ENCODE peak calls at places on chromosomes 12 and 14, in five cellular contexts. D is stimulated activated effector memory CD8-positive, alpha-beta T cell treated with anti-CD3 and anti-CD28 coated beads, Interleukin-12 subunit alpha, Interleukin-12 subunit beta, amount 100 ng/mL, for 72 hours; L is T-helper 1 cell; J is stimulated activated CD8-positive, alpha-beta memory T cell treated with anti-CD3 and anti-CD28 coated beads, Interleukin-7, amount 100 ng/mL, for 1 hour; Z is lung. U is an unnamed sample.

GRCh38 chr12:110256780-110257431 is 24.1 kb upstream of the ATP2A2 start:
- DNase-seq in D (no peak), L (no peak), J (no peak), Z (peak; percentile 33), U (peak; percentile 49)

GRCh38 chr14:53924754-53925153 is 31.9 kb downstream of the BMP4 start:
- DNase-seq in D (no peak), L (no peak), J (no peak), Z (no peak), U (no peak)

GRCh38 chr12:106010746-106011145 is 128.0 kb downstream of the NUAK1 start:
- DNase-seq in D (no peak), L (no peak), J (no peak), Z (no peak), U (no peak)

GRCh38 chr14:100654814-100655795 is 67.9 kb upstream of the BEGAIN start:
- DNase-seq in D (peak; percentile 28), L (peak; percentile 29), J (no peak), Z (no peak), U (peak; percentile 44)

GRCh38 chr12:2449586-2449985 is 345.2 kb upstream of the FKBP4 start:
- DNase-seq in D (no peak), L (no peak), J (no peak), Z (no peak), U (no peak)

GRCh38 chr12:55738113-55739024 is 4.6 kb upstream of the GDF11 start:
- DNase-seq in D (peak; percentile 88), L (peak; percentile 80), J (peak; percentile 45), Z (peak; percentile 81), U (peak; percentile 90)

GRCh38 chr12:5534800-5535199 is 102.9 kb downstream of the NTF3 start:
- DNase-seq in D (no peak), L (no peak), J (no peak), Z (no peak), U (no peak)

GRCh38 chr12:693937-694533 is 30.8 kb upstream of the NINJ2 start:
- DNase-seq in D (no peak), L (no peak), J (no peak), Z (no peak), U (no peak)

GRCh38 chr12:94272280-94272679 is 123.9 kb downstream of the PLXNC1 start:
- DNase-seq in D (no peak), L (no peak), J (no peak), Z (no peak), U (no peak)

GRCh38 chr14:64983439-64984310 is 3.0 kb upstream of the FNTB start:
- DNase-seq in D (no peak), L (peak; percentile 23), J (no peak), Z (no peak), U (peak; percentile 47)

GRCh38 chr12:113684053-113684907 is 212.6 kb upstream of the LHX5 start:
- DNase-seq in D (no peak), L (no peak), J (no peak), Z (no peak), U (no peak)

GRCh38 chr12:109385339-109386078 is 37.8 kb downstream of the MYO1H start:
- DNase-seq in D (no peak), L (no peak), J (no peak), Z (no peak), U (no peak)

GRCh38 chr14:93764211-93764659 is 24.1 kb downstream of the PRIMA1 start:
- DNase-seq in D (no peak), L (no peak), J (no peak), Z (no peak), U (no peak)

GRCh38 chr12:46629331-46630229 is 196.2 kb downstream of the SLC38A4 start:
- DNase-seq in D (no peak), L (no peak), J (no peak), Z (no peak), U (no peak)

GRCh38 chr14:100417466-100417865 is 94.3 kb downstream of the SLC25A47 start:
- DNase-seq in D (no peak), L (no peak), J (no peak), Z (no peak), U (no peak)

GRCh38 chr12:124512667-124513296 is 54.6 kb downstream of the NCOR2 start:
- DNase-seq in D (no peak), L (no peak), J (no peak), Z (peak; percentile 93), U (peak; percentile 96)

GRCh38 chr12:32158525-32158924 is 51.9 kb downstream of the BICD1 start:
- DNase-seq in D (no peak), L (no peak), J (no peak), Z (no peak), U (peak; percentile 41)

GRCh38 chr12:82883396-82884360 is 197.0 kb downstream of the TMTC2 start:
- DNase-seq in D (no peak), L (no peak), J (no peak), Z (no peak), U (no peak)

GRCh38 chr12:44960856-44961255 is 84.7 kb upstream of the NELL2 start:
- DNase-seq in D (no peak), L (no peak), J (no peak), Z (no peak), U (no peak)